ENCODE peak calls at places on chromosome 13, in seven cellular contexts. R is H54, Z is right lobe of liver, L is IMR-90, P is frontal cortex, D is NCI-H1092 treated with DMSO at 0.1 percent for 48 hours, Y is retina. B is an unnamed sample.

GRCh38 chr13:21518617-21519144 is 59.6 kb upstream of the ZDHHC20 start:
- DNase-seq in Y (no peak), Z (no peak), D (no peak), P (no peak), L (no peak), R (no peak), B (no peak)

GRCh38 chr13:49633687-49634086 is 5.4 kb downstream of the ARL11 start:
- DNase-seq in Y (no peak), P (no peak), D (no peak), Z (no peak), R (no peak), L (no peak), B (no peak)

GRCh38 chr13:75938811-75939525 is 302.8 kb downstream of the LMO7 start:
- DNase-seq in Y (no peak), P (no peak), D (no peak), R (no peak), L (peak), Z (no peak), B (peak)

GRCh38 chr13:76696370-76696769 is 189.8 kb downstream of the KCTD12 start:
- DNase-seq in D (no peak), Y (no peak), Z (no peak), P (no peak), R (no peak), L (peak), B (peak)

GRCh38 chr13:76874466-76874865 is 11.7 kb downstream of the KCTD12 start:
- DNase-seq in L (no peak), P (no peak), Y (no peak), Z (no peak), R (no peak), D (no peak), B (no peak)

GRCh38 chr13:107870400-107870799 is 344.9 kb downstream of the LIG4 start:
- DNase-seq in L (no peak), Z (no peak), Y (no peak), R (no peak), D (no peak), P (no peak), B (no peak)

GRCh38 chr13:112236539-112237197 is 139.5 kb upstream of the SPACA7 start:
- DNase-seq in D (no peak), P (no peak), R (no peak), Z (no peak), L (no peak), Y (no peak), B (no peak)

GRCh38 chr13:23674795-23675640 is 104.8 kb downstream of the TNFRSF19 start:
- DNase-seq in Z (no peak), D (no peak), Y (no peak), R (no peak), P (no peak), L (peak), B (peak)

GRCh38 chr13:84481958-84482357 is 599.7 kb upstream of the SLITRK1 start:
- DNase-seq in D (no peak), L (peak), R (no peak), P (no peak), Z (no peak), Y (no peak), B (peak)

GRCh38 chr13:98445340-98446233 is 131.3 kb downstream of the STK24 start:
- DNase-seq in L (peak), D (peak), P (peak), Z (peak), R (peak), Y (peak), B (peak)

GRCh38 chr13:40779796-40780285 is 8.9 kb upstream of the MRPS31 start:
- DNase-seq in Y (no peak), D (no peak), L (no peak), Z (no peak), R (no peak), P (no peak), B (no peak)

GRCh38 chr13:31011193-31011860 is 78.9 kb downstream of the TEX26 start:
- DNase-seq in P (no peak), Z (no peak), D (no peak), L (no peak), Y (no peak), R (no peak), B (no peak)

GRCh38 chr13:113742000-113742441 is 17.0 kb upstream of the TMEM255B start:
- DNase-seq in R (peak), Y (peak), Z (no peak), D (peak), L (peak), P (no peak), B (peak)

GRCh38 chr13:25109341-25109740 is 13.4 kb downstream of the PABPC3 start:
- DNase-seq in P (no peak), R (no peak), L (no peak), D (no peak), Z (no peak), Y (no peak), B (no peak)

GRCh38 chr13:94178625-94179244 is 300.7 kb downstream of the DCT start:
- DNase-seq in R (no peak), P (no peak), Z (no peak), Y (no peak), L (peak), D (peak), B (no peak)

GRCh38 chr13:28582225-28582891 is 76.6 kb upstream of the POMP start:
- DNase-seq in Z (no peak), R (no peak), D (no peak), L (peak), Y (no peak), P (no peak), B (peak)

GRCh38 chr13:99124695-99125334 is 75.8 kb upstream of the UBAC2 start:
- DNase-seq in Z (no peak), D (no peak), Y (no peak), R (peak), P (no peak), L (peak), B (peak)

GRCh38 chr13:41017153-41017552 is 2.0 kb downstream of the ELF1 start:
- DNase-seq in Z (no peak), L (no peak), Y (no peak), D (no peak), R (no peak), P (no peak), B (no peak)

GRCh38 chr13:91032104-91032503 is 315.4 kb upstream of the MIR17HG start:
- DNase-seq in Z (no peak), D (no peak), Y (no peak), L (no peak), R (no peak), P (no peak), B (no peak)

GRCh38 chr13:80010846-80011245 is 330.1 kb downstream of the SPRY2 start:
- DNase-seq in R (no peak), P (no peak), L (no peak), Y (no peak), D (no peak), Z (no peak), B (no peak)

GRCh38 chr13:106083620-106084350 is 451.7 kb downstream of the EFNB2 start:
- DNase-seq in R (peak), P (peak), Y (no peak), D (peak), Z (no peak), L (peak), B (peak)

GRCh38 chr13:97239943-97240788 is 18.0 kb downstream of the MBNL2 start:
- DNase-seq in Z (no peak), L (no peak), R (no peak), Y (no peak), D (no peak), P (no peak), B (no peak)

GRCh38 chr13:113178070-113178895 is 19.8 kb downstream of the PROZ start:
- DNase-seq in L (peak), R (peak), Z (no peak), D (no peak), P (no peak), Y (no peak), B (peak)

B was measured in fibroblast of lung.